ENCODE peak calls at places on chromosomes 4 and X, in eight cellular contexts. One of them, this sample, is unnamed.
A peak's percentile ranks its signal among the peaks of the same experiment; 100 is the strongest.

GRCh38 chrX:47605024-47605423 is 14.6 kb downstream of the SYN1 start:
- DNase-seq in IMR-90: no peak
- DNase-seq in astrocyte: no peak
- DNase-seq in MM.1S: no peak
- DNase-seq in tibial artery: no peak
- DNase-seq in suprapubic skin: peak; percentile 10
- DNase-seq in mucosa of descending colon: no peak
- DNase-seq in CD8-positive, alpha-beta memory T cell: no peak
- DNase-seq in this sample: no peak

GRCh38 chr4:110055014-110055768 is 142.5 kb downstream of the EGF start:
- DNase-seq in IMR-90: peak; percentile 28
- DNase-seq in astrocyte: no peak
- DNase-seq in MM.1S: peak; percentile 91
- DNase-seq in tibial artery: no peak
- DNase-seq in suprapubic skin: no peak
- DNase-seq in mucosa of descending colon: no peak
- DNase-seq in CD8-positive, alpha-beta memory T cell: no peak
- DNase-seq in this sample: no peak

GRCh38 chr4:11635336-11635735 is 206.6 kb upstream of the HS3ST1 start:
- DNase-seq in IMR-90: peak; percentile 86
- DNase-seq in astrocyte: peak; percentile 92
- DNase-seq in MM.1S: no peak
- DNase-seq in tibial artery: no peak
- DNase-seq in suprapubic skin: no peak
- DNase-seq in mucosa of descending colon: no peak
- DNase-seq in CD8-positive, alpha-beta memory T cell: no peak
- DNase-seq in this sample: no peak

GRCh38 chrX:74383611-74384010 is 37.7 kb upstream of the SLC16A2 start:
- DNase-seq in IMR-90: peak; percentile 59
- DNase-seq in astrocyte: peak; percentile 40
- DNase-seq in MM.1S: peak; percentile 25
- DNase-seq in tibial artery: peak; percentile 20
- DNase-seq in suprapubic skin: no peak
- DNase-seq in mucosa of descending colon: no peak
- DNase-seq in CD8-positive, alpha-beta memory T cell: no peak
- DNase-seq in this sample: no peak

GRCh38 chr4:83582289-83582756 is 46.4 kb downstream of the GPAT3 start:
- DNase-seq in IMR-90: no peak
- DNase-seq in astrocyte: peak; percentile 4
- DNase-seq in MM.1S: no peak
- DNase-seq in tibial artery: no peak
- DNase-seq in suprapubic skin: no peak
- DNase-seq in mucosa of descending colon: no peak
- DNase-seq in CD8-positive, alpha-beta memory T cell: no peak
- DNase-seq in this sample: no peak

GRCh38 chr4:41080964-41081363 is 133.4 kb downstream of the APBB2 start:
- DNase-seq in IMR-90: no peak
- DNase-seq in astrocyte: no peak
- DNase-seq in MM.1S: no peak
- DNase-seq in tibial artery: no peak
- DNase-seq in suprapubic skin: no peak
- DNase-seq in mucosa of descending colon: no peak
- DNase-seq in CD8-positive, alpha-beta memory T cell: no peak
- DNase-seq in this sample: no peak

GRCh38 chr4:99564921-99565320 is 1.1 kb upstream of the TRMT10A start:
- DNase-seq in IMR-90: no peak
- DNase-seq in astrocyte: no peak
- DNase-seq in MM.1S: no peak
- DNase-seq in tibial artery: no peak
- DNase-seq in suprapubic skin: no peak
- DNase-seq in mucosa of descending colon: no peak
- DNase-seq in CD8-positive, alpha-beta memory T cell: no peak
- DNase-seq in this sample: no peak

GRCh38 chr4:526189-526909 is 27.3 kb downstream of the PIGG start:
- DNase-seq in IMR-90: no peak
- DNase-seq in astrocyte: no peak
- DNase-seq in MM.1S: no peak
- DNase-seq in tibial artery: no peak
- DNase-seq in suprapubic skin: no peak
- DNase-seq in mucosa of descending colon: no peak
- DNase-seq in CD8-positive, alpha-beta memory T cell: no peak
- DNase-seq in this sample: no peak

GRCh38 chr4:125112536-125112935 is 202.2 kb upstream of the FAT4 start:
- DNase-seq in IMR-90: no peak
- DNase-seq in astrocyte: no peak
- DNase-seq in MM.1S: no peak
- DNase-seq in tibial artery: no peak
- DNase-seq in suprapubic skin: no peak
- DNase-seq in mucosa of descending colon: no peak
- DNase-seq in CD8-positive, alpha-beta memory T cell: no peak
- DNase-seq in this sample: no peak

GRCh38 chr4:75494563-75494962 is 19.6 kb downstream of the RCHY1 start:
- DNase-seq in IMR-90: peak; percentile 84
- DNase-seq in astrocyte: peak; percentile 68
- DNase-seq in MM.1S: no peak
- DNase-seq in tibial artery: no peak
- DNase-seq in suprapubic skin: no peak
- DNase-seq in mucosa of descending colon: no peak
- DNase-seq in CD8-positive, alpha-beta memory T cell: no peak
- DNase-seq in this sample: no peak

GRCh38 chr4:184688447-184688846 is 38.9 kb downstream of the PRIMPOL start:
- DNase-seq in IMR-90: peak; percentile 95
- DNase-seq in astrocyte: peak; percentile 93
- DNase-seq in MM.1S: no peak
- DNase-seq in tibial artery: no peak
- DNase-seq in suprapubic skin: no peak
- DNase-seq in mucosa of descending colon: no peak
- DNase-seq in CD8-positive, alpha-beta memory T cell: no peak
- DNase-seq in this sample: no peak

GRCh38 chrX:152642931-152643525 is 5.3 kb downstream of the GABRQ start:
- DNase-seq in IMR-90: no peak
- DNase-seq in astrocyte: no peak
- DNase-seq in MM.1S: no peak
- DNase-seq in tibial artery: no peak
- DNase-seq in suprapubic skin: no peak
- DNase-seq in mucosa of descending colon: no peak
- DNase-seq in CD8-positive, alpha-beta memory T cell: no peak
- DNase-seq in this sample: no peak

GRCh38 chr4:22500128-22500611 is 15.7 kb downstream of the ADGRA3 start:
- DNase-seq in IMR-90: no peak
- DNase-seq in astrocyte: no peak
- DNase-seq in MM.1S: no peak
- DNase-seq in tibial artery: no peak
- DNase-seq in suprapubic skin: no peak
- DNase-seq in mucosa of descending colon: no peak
- DNase-seq in CD8-positive, alpha-beta memory T cell: no peak
- DNase-seq in this sample: no peak

GRCh38 chrX:118975831-118976598 is 1.6 kb downstream of the LONRF3 start:
- DNase-seq in IMR-90: peak; percentile 3
- DNase-seq in astrocyte: no peak
- DNase-seq in MM.1S: no peak
- DNase-seq in tibial artery: peak; percentile 85
- DNase-seq in suprapubic skin: peak; percentile 87
- DNase-seq in mucosa of descending colon: peak; percentile 81
- DNase-seq in CD8-positive, alpha-beta memory T cell: peak; percentile 35
- DNase-seq in this sample: peak; percentile 92

GRCh38 chr4:120843840-120844527 is 78.5 kb downstream of the PRDM5 start:
- DNase-seq in IMR-90: no peak
- DNase-seq in astrocyte: no peak
- DNase-seq in MM.1S: no peak
- DNase-seq in tibial artery: no peak
- DNase-seq in suprapubic skin: no peak
- DNase-seq in mucosa of descending colon: peak; percentile 58
- DNase-seq in CD8-positive, alpha-beta memory T cell: peak; percentile 7
- DNase-seq in this sample: no peak

GRCh38 chrX:130994671-130995070 is 63.5 kb upstream of the ARHGAP36 start:
- DNase-seq in IMR-90: peak; percentile 2
- DNase-seq in astrocyte: no peak
- DNase-seq in MM.1S: peak; percentile 43
- DNase-seq in tibial artery: no peak
- DNase-seq in suprapubic skin: no peak
- DNase-seq in mucosa of descending colon: no peak
- DNase-seq in CD8-positive, alpha-beta memory T cell: peak; percentile 5
- DNase-seq in this sample: no peak

GRCh38 chr4:71538528-71538927 is 199.7 kb downstream of the SLC4A4 start:
- DNase-seq in IMR-90: no peak
- DNase-seq in astrocyte: no peak
- DNase-seq in MM.1S: no peak
- DNase-seq in tibial artery: no peak
- DNase-seq in suprapubic skin: no peak
- DNase-seq in mucosa of descending colon: no peak
- DNase-seq in CD8-positive, alpha-beta memory T cell: no peak
- DNase-seq in this sample: no peak

DNA sequence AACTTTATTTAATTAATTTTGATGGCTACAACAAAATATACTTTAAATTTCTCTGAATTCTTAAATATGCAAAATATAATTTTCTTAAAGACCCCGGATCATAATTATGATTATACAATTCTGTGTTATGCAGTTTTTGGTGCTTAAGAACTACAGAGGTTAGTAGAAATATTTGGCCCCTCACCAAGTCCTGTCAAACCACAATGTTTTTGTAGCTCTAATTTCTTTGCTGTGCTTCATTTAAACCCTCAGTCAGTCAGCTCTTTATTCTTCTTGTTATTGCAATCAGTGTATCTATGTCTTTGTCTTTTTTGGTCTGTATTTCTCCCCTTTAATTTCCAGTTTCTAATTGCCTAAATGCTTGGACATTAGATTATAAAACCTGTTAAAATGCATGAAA is 186.1 kb downstream of the CAMK2D start:
- DNase-seq in IMR-90: peak; percentile 60
- DNase-seq in astrocyte: peak; percentile 78
- DNase-seq in MM.1S: no peak
- DNase-seq in tibial artery: no peak
- DNase-seq in suprapubic skin: no peak
- DNase-seq in mucosa of descending colon: no peak
- DNase-seq in CD8-positive, alpha-beta memory T cell: no peak
- DNase-seq in this sample: no peak
- H3K4me1 ChIP-seq in IMR-90: peaks cover 6% of the 10 kb centered on the region
- H3K4me1 ChIP-seq in astrocyte: peaks cover 17% of the 10 kb centered on the region
- H3K4me1 ChIP-seq in MM.1S: no peaks in the 10 kb centered on the region
- H3K4me1 ChIP-seq in tibial artery: peaks cover 24% of the 10 kb centered on the region
- H3K4me1 ChIP-seq in suprapubic skin: peaks cover 18% of the 10 kb centered on the region
- H3K4me1 ChIP-seq in mucosa of descending colon: no peaks in the 10 kb centered on the region
- H3K4me1 ChIP-seq in CD8-positive, alpha-beta memory T cell: peaks cover 29% of the 10 kb centered on the region
- H3K4me1 ChIP-seq in this sample: no peaks in the 10 kb centered on the region

GRCh38 chr4:128809477-128810330 is at the start of gene JADE1:
- DNase-seq in IMR-90: peak; percentile 95
- DNase-seq in astrocyte: peak; percentile 89
- DNase-seq in MM.1S: peak; percentile 94
- DNase-seq in tibial artery: peak; percentile 95
- DNase-seq in suprapubic skin: peak; percentile 94
- DNase-seq in mucosa of descending colon: peak; percentile 91
- DNase-seq in CD8-positive, alpha-beta memory T cell: peak; percentile 90
- DNase-seq in this sample: peak; percentile 96
- H3K4me3 ChIP-seq in IMR-90: peak within 1 kb of the TSS; percentile 84
- H3K4me3 ChIP-seq in astrocyte: peak within 1 kb of the TSS; percentile 93
- H3K4me3 ChIP-seq in MM.1S: peak within 1 kb of the TSS; percentile 97
- H3K4me3 ChIP-seq in tibial artery: peak within 1 kb of the TSS; percentile 95
- H3K4me3 ChIP-seq in suprapubic skin: peak within 1 kb of the TSS; percentile 76
- H3K4me3 ChIP-seq in mucosa of descending colon: peak within 1 kb of the TSS; percentile 36
- H3K4me3 ChIP-seq in CD8-positive, alpha-beta memory T cell: peak within 1 kb of the TSS; percentile 86
- H3K4me3 ChIP-seq in this sample: peak within 1 kb of the TSS; percentile 79

GRCh38 chr4:82371398-82371972 is 2.3 kb downstream of the HNRNPD start:
- DNase-seq in IMR-90: peak; percentile 18
- DNase-seq in astrocyte: no peak
- DNase-seq in MM.1S: no peak
- DNase-seq in tibial artery: no peak
- DNase-seq in suprapubic skin: no peak
- DNase-seq in mucosa of descending colon: no peak
- DNase-seq in CD8-positive, alpha-beta memory T cell: no peak
- DNase-seq in this sample: no peak

GRCh38 chr4:82376109-82376508 is 2.3 kb upstream of the HNRNPD start:
- DNase-seq in IMR-90: no peak
- DNase-seq in astrocyte: no peak
- DNase-seq in MM.1S: no peak
- DNase-seq in tibial artery: no peak
- DNase-seq in suprapubic skin: no peak
- DNase-seq in mucosa of descending colon: no peak
- DNase-seq in CD8-positive, alpha-beta memory T cell: no peak
- DNase-seq in this sample: no peak

GRCh38 chr4:82373816-82374740 is at the start of gene HNRNPD:
- DNase-seq in IMR-90: peak; percentile 100
- DNase-seq in astrocyte: peak; percentile 99
- DNase-seq in MM.1S: peak; percentile 99
- DNase-seq in tibial artery: peak; percentile 99
- DNase-seq in suprapubic skin: peak; percentile 99
- DNase-seq in mucosa of descending colon: peak; percentile 99
- DNase-seq in CD8-positive, alpha-beta memory T cell: peak; percentile 93
- DNase-seq in this sample: peak; percentile 99

GRCh38 chr4:82372874-82373815 is 646 bp downstream of the HNRNPD start:
- DNase-seq in IMR-90: peak; percentile 57
- DNase-seq in astrocyte: peak; percentile 50
- DNase-seq in MM.1S: peak; percentile 80
- DNase-seq in tibial artery: peak; percentile 79
- DNase-seq in suprapubic skin: peak; percentile 84
- DNase-seq in mucosa of descending colon: peak; percentile 88
- DNase-seq in CD8-positive, alpha-beta memory T cell: peak; percentile 62
- DNase-seq in this sample: peak; percentile 83

GRCh38 chr4:82372502-82372873 is 1.3 kb downstream of the HNRNPD start:
- DNase-seq in IMR-90: peak; percentile 22
- DNase-seq in astrocyte: peak; percentile 15
- DNase-seq in MM.1S: peak; percentile 65
- DNase-seq in tibial artery: peak; percentile 32
- DNase-seq in suprapubic skin: no peak
- DNase-seq in mucosa of descending colon: no peak
- DNase-seq in CD8-positive, alpha-beta memory T cell: peak; percentile 43
- DNase-seq in this sample: no peak
- H3K4me1 ChIP-seq in IMR-90: no peaks in the 10 kb centered on the region
- H3K4me1 ChIP-seq in astrocyte: peaks cover 14% of the 10 kb centered on the region
- H3K4me1 ChIP-seq in MM.1S: peaks cover 34% of the 10 kb centered on the region
- H3K4me1 ChIP-seq in tibial artery: peaks cover 50% of the 10 kb centered on the region
- H3K4me1 ChIP-seq in suprapubic skin: peaks cover 58% of the 10 kb centered on the region
- H3K4me1 ChIP-seq in mucosa of descending colon: peaks cover 46% of the 10 kb centered on the region
- H3K4me1 ChIP-seq in CD8-positive, alpha-beta memory T cell: peaks cover 61% of the 10 kb centered on the region
- H3K4me1 ChIP-seq in this sample: peaks cover 8% of the 10 kb centered on the region

GRCh38 chr4:3268395-3269104 is 19.6 kb downstream of the MSANTD1 start:
- DNase-seq in IMR-90: no peak
- DNase-seq in astrocyte: no peak
- DNase-seq in MM.1S: no peak
- DNase-seq in tibial artery: peak; percentile 4
- DNase-seq in suprapubic skin: no peak
- DNase-seq in mucosa of descending colon: no peak
- DNase-seq in CD8-positive, alpha-beta memory T cell: no peak
- DNase-seq in this sample: no peak

GRCh38 chr4:3271131-3271530 is 21.7 kb upstream of the RGS12 start:
- DNase-seq in IMR-90: no peak
- DNase-seq in astrocyte: no peak
- DNase-seq in MM.1S: no peak
- DNase-seq in tibial artery: peak; percentile 13
- DNase-seq in suprapubic skin: no peak
- DNase-seq in mucosa of descending colon: no peak
- DNase-seq in CD8-positive, alpha-beta memory T cell: no peak
- DNase-seq in this sample: no peak

GRCh38 chr4:3267576-3268394 is 18.8 kb downstream of the MSANTD1 start:
- DNase-seq in IMR-90: no peak
- DNase-seq in astrocyte: no peak
- DNase-seq in MM.1S: no peak
- DNase-seq in tibial artery: peak; percentile 12
- DNase-seq in suprapubic skin: no peak
- DNase-seq in mucosa of descending colon: no peak
- DNase-seq in CD8-positive, alpha-beta memory T cell: no peak
- DNase-seq in this sample: no peak

GRCh38 chr4:3269105-3269927 is 20.4 kb downstream of the MSANTD1 start:
- DNase-seq in IMR-90: no peak
- DNase-seq in astrocyte: no peak
- DNase-seq in MM.1S: no peak
- DNase-seq in tibial artery: peak; percentile 17
- DNase-seq in suprapubic skin: no peak
- DNase-seq in mucosa of descending colon: no peak
- DNase-seq in CD8-positive, alpha-beta memory T cell: no peak
- DNase-seq in this sample: no peak

GRCh38 chr4:3270141-3270611 is 21.2 kb downstream of the MSANTD1 start:
- DNase-seq in IMR-90: no peak
- DNase-seq in astrocyte: peak; percentile 14
- DNase-seq in MM.1S: no peak
- DNase-seq in tibial artery: peak; percentile 14
- DNase-seq in suprapubic skin: no peak
- DNase-seq in mucosa of descending colon: no peak
- DNase-seq in CD8-positive, alpha-beta memory T cell: no peak
- DNase-seq in this sample: no peak
- H3K4me3 ChIP-seq in IMR-90: no peak overlapping the region
- H3K4me3 ChIP-seq in astrocyte: no peak overlapping the region
- H3K4me3 ChIP-seq in MM.1S: no peak overlapping the region
- H3K4me3 ChIP-seq in tibial artery: no peak overlapping the region
- H3K4me3 ChIP-seq in suprapubic skin: no peak overlapping the region
- H3K4me3 ChIP-seq in mucosa of descending colon: no peak overlapping the region
- H3K4me3 ChIP-seq in CD8-positive, alpha-beta memory T cell: no peak overlapping the region
- H3K4me3 ChIP-seq in this sample: no peak overlapping the region